ENCODE peak calls at places on chromosomes 5 and 9, in four cellular contexts. E is CD4-positive, CD25-positive, alpha-beta regulatory T cell; Z is GM23338; W is right lobe of liver. C is an unnamed sample.
A peak's percentile ranks its signal among the peaks of the same experiment; 100 is the strongest.

GRCh38 chr9:95316794-95317118 is 753 bp downstream of the FANCC start:
- DNase-seq in E (no peak), Z (peak; percentile 95), W (peak; percentile 83), C (peak; percentile 73)

GRCh38 chr5:1376921-1377320 is 32.0 kb upstream of the CLPTM1L start:
- DNase-seq in E (no peak), Z (no peak), W (no peak), C (peak; percentile 23)

GRCh38 chr9:13778486-13779110 is 499.1 kb upstream of the MPDZ start:
- DNase-seq in E (no peak), Z (no peak), W (no peak), C (no peak)

GRCh38 chr5:31378838-31379237 is 153.1 kb downstream of the DROSHA start:
- DNase-seq in E (no peak), Z (no peak), W (no peak), C (no peak)

GRCh38 chr9:81317939-81318338 is 371.4 kb downstream of the TLE1 start:
- DNase-seq in E (no peak), Z (no peak), W (no peak), C (no peak)

GRCh38 chr9:99239341-99240055 is 17.4 kb downstream of the SEC61B start:
- DNase-seq in E (no peak), Z (no peak), W (peak; percentile 52), C (no peak)

GRCh38 chr9:82797539-82797938 is 265.4 kb downstream of the RASEF start:
- DNase-seq in E (no peak), Z (no peak), W (no peak), C (no peak)

GRCh38 chr9:18396102-18396728 is 77.7 kb upstream of the ADAMTSL1 start:
- DNase-seq in E (no peak), Z (peak; percentile 32), W (no peak), C (no peak)

GRCh38 chr5:145471831-145472616 is 363.1 kb downstream of the PRELID2 start:
- DNase-seq in E (no peak), Z (peak; percentile 13), W (no peak), C (no peak)

GRCh38 chr9:95822583-95823431 is 52.7 kb upstream of the ERCC6L2 start:
- DNase-seq in E (no peak), Z (no peak), W (no peak), C (no peak)

GRCh38 chr5:10355071-10355889 is 1.8 kb downstream of the MARCHF6 start:
- DNase-seq in E (peak; percentile 30), Z (no peak), W (no peak), C (no peak)

GRCh38 chr5:137960141-137960540 is 70.9 kb downstream of the PKD2L2 start:
- DNase-seq in E (no peak), Z (no peak), W (no peak), C (no peak)

GRCh38 chr9:135447126-135447525 is 32.5 kb upstream of the PPP1R26 start:
- DNase-seq in E (no peak), Z (no peak), W (no peak), C (peak; percentile 61)

GRCh38 chr5:170584003-170584402 is 80.2 kb downstream of the KCNIP1 start:
- DNase-seq in E (no peak), Z (no peak), W (no peak), C (no peak)

GRCh38 chr5:123401320-123401719 is 21.9 kb downstream of the CEP120 start:
- DNase-seq in E (no peak), Z (no peak), W (no peak), C (no peak)
- H3K36me3 ChIP-seq in E (peaks cover 86% of the 10 kb centered on the region), Z (peaks cover 13% of the 10 kb centered on the region), W (no peaks in the 10 kb centered on the region), C (no peaks in the 10 kb centered on the region)

GRCh38 chr5:57175586-57175985 is 1.7 kb downstream of the GPBP1 start:
- DNase-seq in E (peak; percentile 50), Z (peak; percentile 50), W (no peak), C (no peak)
- H3K36me3 ChIP-seq in E (peaks cover 6% of the 10 kb centered on the region), Z (no peaks in the 10 kb centered on the region), W (no peaks in the 10 kb centered on the region), C (no peaks in the 10 kb centered on the region)

GRCh38 chr9:137811283-137811870 is 66.2 kb upstream of the CACNA1B start:
- DNase-seq in E (no peak), Z (no peak), W (no peak), C (peak; percentile 73)
- H3K36me3 ChIP-seq in E (peaks cover 59% of the 10 kb centered on the region), Z (peaks cover 7% of the 10 kb centered on the region), W (peaks cover 3% of the 10 kb centered on the region), C (peaks cover 5% of the 10 kb centered on the region)

GRCh38 chr5:88734191-88734640 is 148.8 kb downstream of the MEF2C start:
- DNase-seq in E (no peak), Z (no peak), W (no peak), C (peak; percentile 59)

GRCh38 chr5:88732862-88733261 is 150.1 kb downstream of the MEF2C start:
- DNase-seq in E (no peak), Z (no peak), W (no peak), C (no peak)

GRCh38 chr5:88732181-88732633 is 150.8 kb downstream of the MEF2C start:
- DNase-seq in E (no peak), Z (no peak), W (no peak), C (peak; percentile 85)

GRCh38 chr5:88727705-88728313 is 155.2 kb downstream of the MEF2C start:
- DNase-seq in E (peak; percentile 21), Z (peak; percentile 62), W (no peak), C (no peak)

DNA sequence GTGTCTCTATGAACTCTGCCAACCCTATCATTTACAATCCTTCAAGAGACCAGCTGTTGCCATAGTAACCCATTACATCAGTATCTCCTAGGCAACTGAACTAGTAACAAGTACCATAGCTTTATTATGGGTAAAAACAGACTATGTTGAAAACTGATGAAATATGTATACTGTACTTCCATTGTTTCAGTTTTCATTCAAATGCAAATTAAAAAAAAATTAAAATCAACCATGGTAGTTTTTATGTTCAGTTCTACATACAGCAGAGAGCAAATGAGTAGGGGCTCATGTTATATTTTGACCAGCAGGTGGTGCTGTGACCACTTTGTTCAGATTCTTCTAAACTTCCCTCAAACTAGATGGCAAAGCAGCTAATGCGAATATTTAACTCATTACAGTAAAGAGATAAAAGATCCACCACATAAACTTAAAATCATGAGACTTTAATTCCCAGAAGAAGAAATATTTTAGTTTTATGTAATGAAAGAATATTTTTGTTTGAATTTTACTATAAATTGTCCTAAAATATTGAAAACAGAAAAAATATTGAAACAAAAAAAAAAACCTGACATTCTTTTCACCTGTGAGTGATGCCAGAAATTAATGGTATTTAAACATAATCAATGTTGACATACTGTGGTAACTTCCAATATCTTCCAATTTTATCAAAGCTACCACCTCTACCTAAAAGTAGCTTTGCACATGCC is 153.4 kb downstream of the MEF2C start:
- DNase-seq in E (peak; percentile 46), Z (peak; percentile 90), W (no peak), C (no peak)
- H3K36me3 ChIP-seq in E (no peaks in the 10 kb centered on the region), Z (no peaks in the 10 kb centered on the region), W (no peaks in the 10 kb centered on the region), C (no peaks in the 10 kb centered on the region)

GRCh38 chr5:72122619-72123018 is 15.3 kb downstream of the MAP1B start:
- DNase-seq in E (no peak), Z (peak; percentile 27), W (no peak), C (no peak)
- H3K36me3 ChIP-seq in E (no peaks in the 10 kb centered on the region), Z (no peaks in the 10 kb centered on the region), W (no peaks in the 10 kb centered on the region), C (peaks cover 9% of the 10 kb centered on the region)

DNA sequence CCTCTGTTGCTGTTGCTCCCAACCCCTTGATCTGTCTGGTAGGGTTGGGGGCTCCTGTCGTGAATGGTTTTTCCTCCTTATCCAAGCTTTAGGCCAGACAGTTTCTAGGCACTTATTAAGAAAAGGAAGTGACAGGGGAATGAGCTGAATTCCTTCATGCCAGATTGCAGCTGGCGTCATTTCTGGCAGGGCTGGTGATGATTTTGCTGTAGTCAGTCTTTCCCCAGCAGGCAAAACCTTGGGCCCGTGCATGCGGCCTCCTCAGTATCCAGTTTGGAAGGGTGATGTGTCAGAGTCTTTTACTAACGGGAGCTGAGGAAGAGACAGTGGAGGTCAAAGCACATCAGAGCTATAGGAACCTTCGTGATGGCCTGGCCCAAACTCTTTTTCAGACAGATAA is 58.8 kb downstream of the COL27A1 start:
- DNase-seq in E (no peak), Z (no peak), W (no peak), C (peak; percentile 89)
- H3K36me3 ChIP-seq in E (no peaks in the 10 kb centered on the region), Z (no peaks in the 10 kb centered on the region), W (peaks cover 1% of the 10 kb centered on the region), C (no peaks in the 10 kb centered on the region)

GRCh38 chr5:173954671-173955605 is 34.0 kb upstream of the C5orf47 start:
- DNase-seq in E (no peak), Z (no peak), W (no peak), C (no peak)

GRCh38 chr5:173946353-173946752 is 42.6 kb upstream of the C5orf47 start:
- DNase-seq in E (no peak), Z (no peak), W (no peak), C (no peak)

GRCh38 chr5:173953528-173954090 is 35.4 kb upstream of the C5orf47 start:
- DNase-seq in E (no peak), Z (no peak), W (no peak), C (no peak)

DNA sequence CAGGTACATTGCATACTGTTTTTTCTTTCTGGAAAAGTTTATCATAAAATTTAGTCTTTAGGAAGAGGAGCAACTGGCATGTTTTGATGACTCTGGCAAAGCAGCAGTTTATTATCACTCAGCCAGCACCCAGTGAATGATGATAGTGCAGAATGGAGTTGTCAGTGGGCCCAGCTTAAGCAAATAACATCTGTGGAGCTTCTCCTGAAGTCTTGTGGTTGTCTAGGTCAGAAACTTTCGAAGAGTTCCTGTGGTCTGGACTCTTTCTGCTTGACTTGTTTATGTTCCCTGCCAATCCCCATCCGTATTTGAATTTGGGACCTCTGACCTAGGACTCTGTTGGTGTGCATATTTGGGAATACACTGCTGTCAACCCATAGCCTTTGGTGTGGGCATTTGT is 38.1 kb upstream of the C5orf47 start:
- DNase-seq in E (no peak), Z (no peak), W (no peak), C (no peak)
- H3K36me3 ChIP-seq in E (peaks cover 85% of the 10 kb centered on the region), Z (peaks cover 3% of the 10 kb centered on the region), W (peaks cover 8% of the 10 kb centered on the region), C (peaks cover 5% of the 10 kb centered on the region)

C was measured in aorta.